ENCODE peak calls at places on chromosomes 4 and X, in ten cellular contexts. One of them, this sample, is unnamed.

GRCh38 chrX:140661657-140662056 is 47.9 kb upstream of the LINC00632 start:
- DNase-seq in OCI-LY7: no peak
- DNase-seq in endodermal cell: no peak
- DNase-seq in lung: no peak
- DNase-seq in PC-3: peak
- DNase-seq in CD8-positive, alpha-beta T cell: no peak
- DNase-seq in small intestine: no peak
- DNase-seq in CD8-positive, alpha-beta memory T cell: no peak
- DNase-seq in cardiac muscle cell: peak
- DNase-seq in psoas muscle: no peak
- DNase-seq in this sample: no peak

GRCh38 chr4:147863111-147863747 is 131.3 kb downstream of the ARHGAP10 start:
- DNase-seq in OCI-LY7: no peak
- DNase-seq in endodermal cell: no peak
- DNase-seq in lung: no peak
- DNase-seq in PC-3: no peak
- DNase-seq in CD8-positive, alpha-beta T cell: no peak
- DNase-seq in small intestine: no peak
- DNase-seq in CD8-positive, alpha-beta memory T cell: no peak
- DNase-seq in cardiac muscle cell: peak
- DNase-seq in psoas muscle: no peak
- DNase-seq in this sample: no peak

GRCh38 chr4:8762356-8762755 is 109.3 kb downstream of the HMX1 start:
- DNase-seq in OCI-LY7: no peak
- DNase-seq in endodermal cell: peak
- DNase-seq in lung: no peak
- DNase-seq in PC-3: no peak
- DNase-seq in CD8-positive, alpha-beta T cell: no peak
- DNase-seq in small intestine: no peak
- DNase-seq in CD8-positive, alpha-beta memory T cell: no peak
- DNase-seq in cardiac muscle cell: no peak
- DNase-seq in psoas muscle: peak
- DNase-seq in this sample: no peak

GRCh38 chr4:93828830-93829530 is 427 bp downstream of the ATOH1 start:
- DNase-seq in OCI-LY7: no peak
- DNase-seq in endodermal cell: peak
- DNase-seq in lung: no peak
- DNase-seq in PC-3: no peak
- DNase-seq in CD8-positive, alpha-beta T cell: no peak
- DNase-seq in small intestine: no peak
- DNase-seq in CD8-positive, alpha-beta memory T cell: no peak
- DNase-seq in cardiac muscle cell: no peak
- DNase-seq in psoas muscle: peak
- DNase-seq in this sample: no peak

GRCh38 chr4:57078685-57079521 is 31.3 kb downstream of the IGFBP7 start:
- DNase-seq in OCI-LY7: no peak
- DNase-seq in endodermal cell: peak
- DNase-seq in lung: no peak
- DNase-seq in PC-3: no peak
- DNase-seq in CD8-positive, alpha-beta T cell: no peak
- DNase-seq in small intestine: no peak
- DNase-seq in CD8-positive, alpha-beta memory T cell: no peak
- DNase-seq in cardiac muscle cell: no peak
- DNase-seq in psoas muscle: no peak
- DNase-seq in this sample: no peak

GRCh38 chr4:81850701-81851100 is 379.0 kb upstream of the RASGEF1B start:
- DNase-seq in OCI-LY7: no peak
- DNase-seq in endodermal cell: no peak
- DNase-seq in lung: no peak
- DNase-seq in PC-3: no peak
- DNase-seq in CD8-positive, alpha-beta T cell: no peak
- DNase-seq in small intestine: no peak
- DNase-seq in CD8-positive, alpha-beta memory T cell: no peak
- DNase-seq in cardiac muscle cell: no peak
- DNase-seq in psoas muscle: no peak
- DNase-seq in this sample: no peak

GRCh38 chrX:38798956-38799355 is 2.3 kb upstream of the MID1IP1 start:
- DNase-seq in OCI-LY7: no peak
- DNase-seq in endodermal cell: no peak
- DNase-seq in lung: no peak
- DNase-seq in PC-3: peak
- DNase-seq in CD8-positive, alpha-beta T cell: no peak
- DNase-seq in small intestine: no peak
- DNase-seq in CD8-positive, alpha-beta memory T cell: no peak
- DNase-seq in cardiac muscle cell: peak
- DNase-seq in psoas muscle: no peak
- DNase-seq in this sample: no peak

GRCh38 chr4:141046255-141046654 is 87.0 kb downstream of the RNF150 start:
- DNase-seq in OCI-LY7: no peak
- DNase-seq in endodermal cell: no peak
- DNase-seq in lung: no peak
- DNase-seq in PC-3: peak
- DNase-seq in CD8-positive, alpha-beta T cell: no peak
- DNase-seq in small intestine: no peak
- DNase-seq in CD8-positive, alpha-beta memory T cell: no peak
- DNase-seq in cardiac muscle cell: peak
- DNase-seq in psoas muscle: no peak
- DNase-seq in this sample: no peak

GRCh38 chrX:42149281-42149680 is 225.9 kb upstream of the CASK start:
- DNase-seq in OCI-LY7: no peak
- DNase-seq in endodermal cell: no peak
- DNase-seq in lung: no peak
- DNase-seq in PC-3: no peak
- DNase-seq in CD8-positive, alpha-beta T cell: no peak
- DNase-seq in small intestine: no peak
- DNase-seq in CD8-positive, alpha-beta memory T cell: no peak
- DNase-seq in cardiac muscle cell: peak
- DNase-seq in psoas muscle: no peak
- DNase-seq in this sample: no peak

GRCh38 chr4:95129708-95130343 is 372.1 kb downstream of the BMPR1B start:
- DNase-seq in OCI-LY7: no peak
- DNase-seq in endodermal cell: no peak
- DNase-seq in lung: peak
- DNase-seq in PC-3: peak
- DNase-seq in CD8-positive, alpha-beta T cell: no peak
- DNase-seq in small intestine: peak
- DNase-seq in CD8-positive, alpha-beta memory T cell: no peak
- DNase-seq in cardiac muscle cell: peak
- DNase-seq in psoas muscle: no peak
- DNase-seq in this sample: peak

GRCh38 chrX:110001702-110002299 is 1.1 kb upstream of the TMEM164 start:
- DNase-seq in OCI-LY7: no peak
- DNase-seq in endodermal cell: no peak
- DNase-seq in lung: no peak
- DNase-seq in PC-3: no peak
- DNase-seq in CD8-positive, alpha-beta T cell: no peak
- DNase-seq in small intestine: no peak
- DNase-seq in CD8-positive, alpha-beta memory T cell: no peak
- DNase-seq in cardiac muscle cell: no peak
- DNase-seq in psoas muscle: no peak
- DNase-seq in this sample: no peak

GRCh38 chr4:26731342-26731741 is 129.3 kb upstream of the STIM2 start:
- DNase-seq in OCI-LY7: no peak
- DNase-seq in endodermal cell: no peak
- DNase-seq in lung: no peak
- DNase-seq in PC-3: peak
- DNase-seq in CD8-positive, alpha-beta T cell: no peak
- DNase-seq in small intestine: no peak
- DNase-seq in CD8-positive, alpha-beta memory T cell: no peak
- DNase-seq in cardiac muscle cell: no peak
- DNase-seq in psoas muscle: no peak
- DNase-seq in this sample: no peak

GRCh38 chr4:161364681-161365080 is 799.1 kb downstream of the FSTL5 start:
- DNase-seq in OCI-LY7: no peak
- DNase-seq in endodermal cell: no peak
- DNase-seq in lung: no peak
- DNase-seq in PC-3: no peak
- DNase-seq in CD8-positive, alpha-beta T cell: no peak
- DNase-seq in small intestine: no peak
- DNase-seq in CD8-positive, alpha-beta memory T cell: no peak
- DNase-seq in cardiac muscle cell: no peak
- DNase-seq in psoas muscle: no peak
- DNase-seq in this sample: no peak

DNA sequence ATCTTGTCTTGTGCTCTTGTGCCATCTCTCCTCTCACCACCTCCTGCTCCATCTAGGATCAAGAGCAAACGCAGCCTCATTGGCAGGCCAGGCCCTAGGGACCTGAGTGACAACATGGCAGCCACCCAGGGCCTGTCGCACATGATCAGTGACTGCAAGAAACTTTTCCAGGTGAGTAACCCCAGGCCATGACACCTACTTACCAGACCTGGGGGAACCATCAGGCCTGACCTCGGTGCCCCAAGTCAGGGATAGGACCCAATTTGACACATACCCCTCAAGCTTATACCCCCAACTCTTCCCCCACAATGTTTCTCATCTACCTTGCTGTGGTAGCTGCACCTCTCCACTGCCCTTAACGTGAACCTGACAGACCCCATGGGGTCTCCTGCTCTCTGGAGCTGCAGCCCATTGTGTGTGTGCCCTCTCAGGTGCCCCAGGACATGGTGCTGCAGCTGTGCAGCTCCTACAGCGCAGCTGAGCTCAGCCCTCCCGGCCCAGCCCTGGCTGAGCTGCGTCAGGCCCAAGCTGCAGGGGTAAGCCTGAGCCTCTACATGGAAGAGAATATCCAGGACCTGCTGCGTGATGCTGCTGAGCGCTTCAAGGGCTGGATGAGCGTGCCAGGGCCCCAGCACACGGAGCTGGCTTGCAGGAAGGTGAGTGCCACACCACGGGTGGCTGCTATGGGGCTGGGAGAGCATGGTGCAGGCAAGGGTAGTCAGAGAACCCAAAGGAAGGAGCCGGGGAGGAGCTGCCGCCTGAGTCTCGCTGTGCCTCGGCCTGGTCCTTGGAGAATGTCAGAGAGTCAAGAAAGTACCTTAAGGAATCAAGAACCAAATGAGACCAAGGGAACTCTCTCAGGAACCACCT is 74.8 kb downstream of the STARD8 start:
- DNase-seq in OCI-LY7: no peak
- DNase-seq in endodermal cell: no peak
- DNase-seq in lung: no peak
- DNase-seq in PC-3: no peak
- DNase-seq in CD8-positive, alpha-beta T cell: no peak
- DNase-seq in small intestine: no peak
- DNase-seq in CD8-positive, alpha-beta memory T cell: no peak
- DNase-seq in cardiac muscle cell: no peak
- DNase-seq in psoas muscle: peak
- DNase-seq in this sample: no peak
- H3K27ac ChIP-seq in OCI-LY7: no peak
- H3K27ac ChIP-seq in endodermal cell: no peak
- H3K27ac ChIP-seq in lung: no peak
- H3K27ac ChIP-seq in PC-3: no peak
- H3K27ac ChIP-seq in CD8-positive, alpha-beta T cell: no peak
- H3K27ac ChIP-seq in small intestine: no peak
- H3K27ac ChIP-seq in CD8-positive, alpha-beta memory T cell: no peak
- H3K27ac ChIP-seq in cardiac muscle cell: no peak
- H3K27ac ChIP-seq in psoas muscle: no peak
- H3K27ac ChIP-seq in this sample: no peak

GRCh38 chr4:146018247-146018646 is 79.6 kb upstream of the ZNF827 start:
- DNase-seq in OCI-LY7: no peak
- DNase-seq in endodermal cell: no peak
- DNase-seq in lung: no peak
- DNase-seq in PC-3: no peak
- DNase-seq in CD8-positive, alpha-beta T cell: no peak
- DNase-seq in small intestine: no peak
- DNase-seq in CD8-positive, alpha-beta memory T cell: no peak
- DNase-seq in cardiac muscle cell: no peak
- DNase-seq in psoas muscle: no peak
- DNase-seq in this sample: no peak
- H3K4me3 ChIP-seq in OCI-LY7: no peak
- H3K4me3 ChIP-seq in endodermal cell: no peak
- H3K4me3 ChIP-seq in lung: no peak
- H3K4me3 ChIP-seq in PC-3: no peak
- H3K4me3 ChIP-seq in CD8-positive, alpha-beta T cell: no peak
- H3K4me3 ChIP-seq in small intestine: no peak
- H3K4me3 ChIP-seq in CD8-positive, alpha-beta memory T cell: no peak
- H3K4me3 ChIP-seq in cardiac muscle cell: no peak
- H3K4me3 ChIP-seq in psoas muscle: no peak
- H3K4me3 ChIP-seq in this sample: no peak

GRCh38 chr4:37891221-37892159 is 606 bp downstream of the TBC1D1 start:
- DNase-seq in OCI-LY7: peak
- DNase-seq in endodermal cell: peak
- DNase-seq in lung: no peak
- DNase-seq in PC-3: no peak
- DNase-seq in CD8-positive, alpha-beta T cell: peak
- DNase-seq in small intestine: peak
- DNase-seq in CD8-positive, alpha-beta memory T cell: peak
- DNase-seq in cardiac muscle cell: peak
- DNase-seq in psoas muscle: peak
- DNase-seq in this sample: no peak

GRCh38 chr4:37892641-37893040 is 1.8 kb downstream of the TBC1D1 start:
- DNase-seq in OCI-LY7: peak
- DNase-seq in endodermal cell: no peak
- DNase-seq in lung: no peak
- DNase-seq in PC-3: no peak
- DNase-seq in CD8-positive, alpha-beta T cell: peak
- DNase-seq in small intestine: no peak
- DNase-seq in CD8-positive, alpha-beta memory T cell: peak
- DNase-seq in cardiac muscle cell: no peak
- DNase-seq in psoas muscle: no peak
- DNase-seq in this sample: no peak

GRCh38 chr4:37890501-37891220 is at the start of gene TBC1D1:
- DNase-seq in OCI-LY7: peak
- DNase-seq in endodermal cell: peak
- DNase-seq in lung: peak
- DNase-seq in PC-3: peak
- DNase-seq in CD8-positive, alpha-beta T cell: peak
- DNase-seq in small intestine: peak
- DNase-seq in CD8-positive, alpha-beta memory T cell: peak
- DNase-seq in cardiac muscle cell: peak
- DNase-seq in psoas muscle: peak
- DNase-seq in this sample: peak

GRCh38 chr4:37895271-37895670 is 4.4 kb downstream of the TBC1D1 start:
- DNase-seq in OCI-LY7: no peak
- DNase-seq in endodermal cell: no peak
- DNase-seq in lung: no peak
- DNase-seq in PC-3: no peak
- DNase-seq in CD8-positive, alpha-beta T cell: no peak
- DNase-seq in small intestine: no peak
- DNase-seq in CD8-positive, alpha-beta memory T cell: no peak
- DNase-seq in cardiac muscle cell: no peak
- DNase-seq in psoas muscle: no peak
- DNase-seq in this sample: no peak

GRCh38 chr4:37893164-37893563 is 2.3 kb downstream of the TBC1D1 start:
- DNase-seq in OCI-LY7: no peak
- DNase-seq in endodermal cell: no peak
- DNase-seq in lung: no peak
- DNase-seq in PC-3: no peak
- DNase-seq in CD8-positive, alpha-beta T cell: no peak
- DNase-seq in small intestine: no peak
- DNase-seq in CD8-positive, alpha-beta memory T cell: no peak
- DNase-seq in cardiac muscle cell: no peak
- DNase-seq in psoas muscle: no peak
- DNase-seq in this sample: no peak
- H3K27ac ChIP-seq in OCI-LY7: peak
- H3K27ac ChIP-seq in endodermal cell: no peak
- H3K27ac ChIP-seq in lung: no peak
- H3K27ac ChIP-seq in PC-3: no peak
- H3K27ac ChIP-seq in CD8-positive, alpha-beta T cell: no peak
- H3K27ac ChIP-seq in small intestine: peak
- H3K27ac ChIP-seq in CD8-positive, alpha-beta memory T cell: no peak
- H3K27ac ChIP-seq in cardiac muscle cell: no peak
- H3K27ac ChIP-seq in psoas muscle: no peak
- H3K27ac ChIP-seq in this sample: peak

GRCh38 chr4:41796545-41797210 is 48.2 kb upstream of the PHOX2B start:
- DNase-seq in OCI-LY7: no peak
- DNase-seq in endodermal cell: peak
- DNase-seq in lung: no peak
- DNase-seq in PC-3: no peak
- DNase-seq in CD8-positive, alpha-beta T cell: no peak
- DNase-seq in small intestine: no peak
- DNase-seq in CD8-positive, alpha-beta memory T cell: no peak
- DNase-seq in cardiac muscle cell: no peak
- DNase-seq in psoas muscle: no peak
- DNase-seq in this sample: no peak
- H3K4me3 ChIP-seq in OCI-LY7: no peak
- H3K4me3 ChIP-seq in endodermal cell: no peak
- H3K4me3 ChIP-seq in lung: no peak
- H3K4me3 ChIP-seq in PC-3: no peak
- H3K4me3 ChIP-seq in CD8-positive, alpha-beta T cell: no peak
- H3K4me3 ChIP-seq in small intestine: no peak
- H3K4me3 ChIP-seq in CD8-positive, alpha-beta memory T cell: no peak
- H3K4me3 ChIP-seq in cardiac muscle cell: no peak
- H3K4me3 ChIP-seq in psoas muscle: no peak
- H3K4me3 ChIP-seq in this sample: no peak

This sample was measured in right atrium auricular region.